ENCODE peak calls at places on chromosomes 12 and 14, in four cellular contexts. H, G, F and Q are unnamed samples. For H3K4me1, the result is how much of the 10 kb centered on the place peaks cover.

GRCh38 chr14:105272623-105273022 is 24.3 kb downstream of the BTBD6 start:
- DNase-seq in G (no peak), F (no peak), H (no peak), Q (no peak)

GRCh38 chr14:78764240-78764639 is 594.1 kb downstream of the NRXN3 start:
- DNase-seq in G (peak), H (no peak), F (no peak), Q (no peak)

GRCh38 chr12:6840428-6841138 is at the start of gene GNB3:
- DNase-seq in F (no peak), H (no peak), G (no peak), Q (no peak)

GRCh38 chr14:31950760-31951637 is 126.1 kb upstream of the ARHGAP5 start:
- DNase-seq in G (peak), H (no peak), F (no peak), Q (peak)

GRCh38 chr14:92501891-92502351 is 11.7 kb upstream of the RIN3 start:
- DNase-seq in F (no peak), H (no peak), G (no peak), Q (no peak)

GRCh38 chr12:123431951-123432886 is 4.3 kb downstream of the RILPL2 start:
- DNase-seq in H (no peak), G (peak), F (no peak), Q (peak)

GRCh38 chr12:98743362-98743953 is 98.4 kb downstream of the APAF1 start:
- DNase-seq in F (no peak), G (no peak), H (no peak), Q (peak)

GRCh38 chr12:38427442-38427841 is 110.9 kb downstream of the ALG10B start:
- DNase-seq in G (peak), F (no peak), H (no peak), Q (no peak)

GRCh38 chr14:91250912-91251311 is 6.4 kb upstream of the GPR68 start:
- DNase-seq in H (no peak), G (no peak), F (no peak), Q (no peak)

GRCh38 chr12:109944561-109944960 is 44.5 kb downstream of the TCHP start:
- DNase-seq in H (no peak), F (no peak), G (no peak), Q (peak)

GRCh38 chr12:76400136-76400535 is 51.9 kb upstream of the BBS10 start:
- DNase-seq in F (no peak), G (no peak), H (no peak), Q (no peak)

GRCh38 chr12:46049665-46050064 is 59.3 kb upstream of the SCAF11 start:
- DNase-seq in G (no peak), H (no peak), F (no peak), Q (no peak)

GRCh38 chr12:45200497-45201043 is 15.3 kb upstream of the ANO6 start:
- DNase-seq in H (no peak), F (no peak), G (peak), Q (peak)

GRCh38 chr12:126385785-126386184 is 1320.5 kb downstream of the AACS start:
- DNase-seq in H (no peak), F (no peak), G (no peak), Q (peak)

GRCh38 chr12:89731064-89731463 is 22.4 kb upstream of the ATP2B1 start:
- DNase-seq in H (no peak), F (no peak), G (peak), Q (no peak)

GRCh38 chr12:94245984-94246383 is 97.6 kb downstream of the PLXNC1 start:
- DNase-seq in H (no peak), F (no peak), G (no peak), Q (no peak)

GRCh38 chr14:56858422-56858821 is 48.1 kb upstream of the OTX2 start:
- DNase-seq in F (no peak), G (no peak), H (no peak), Q (no peak)

GRCh38 chr14:20836668-20837338 is 34.2 kb upstream of the RNASE1 start:
- DNase-seq in G (peak), H (no peak), F (no peak), Q (peak)

GRCh38 chr12:95326450-95326849 is 108.8 kb downstream of the VEZT start:
- DNase-seq in F (no peak), G (no peak), H (no peak), Q (no peak)

GRCh38 chr14:70897475-70897874 is 9.8 kb upstream of the PCNX1 start:
- DNase-seq in F (no peak), H (no peak), G (no peak), Q (no peak)

GRCh38 chr14:105092124-105092911 is 27.1 kb upstream of the GPR132 start:
- DNase-seq in H (peak), G (no peak), F (no peak), Q (peak)

GRCh38 chr12:113820310-113820709 is 145.8 kb downstream of the RBM19 start:
- DNase-seq in H (no peak), F (no peak), G (no peak), Q (no peak)

GRCh38 chr12:1882850-1883470 is 35.5 kb downstream of the CACNA2D4 start:
- DNase-seq in H (no peak), G (no peak), F (no peak), Q (no peak)

GRCh38 chr12:96190403-96191170 is 3.6 kb upstream of the ELK3 start:
- DNase-seq in F (no peak), H (no peak), G (peak), Q (peak)

GRCh38 chr12:44317651-44318126 is 481.8 kb downstream of the TMEM117 start:
- DNase-seq in G (no peak), H (no peak), F (no peak), Q (no peak)

GRCh38 chr12:106073179-106073578 is 65.6 kb downstream of the NUAK1 start:
- DNase-seq in H (no peak), F (no peak), G (no peak), Q (no peak)

GRCh38 chr14:81275305-81275950 is 54.7 kb upstream of the GTF2A1 start:
- DNase-seq in H (no peak), G (no peak), F (no peak), Q (no peak)

GRCh38 chr12:118055144-118055557 is 5.8 kb downstream of the WSB2 start:
- DNase-seq in F (peak), H (no peak), G (no peak), Q (no peak)

GRCh38 chr12:131883521-131883900 is 10.9 kb upstream of the ULK1 start:
- DNase-seq in G (no peak), F (no peak), H (no peak), Q (peak)

GRCh38 chr12:1071182-1071581 is 80.2 kb downstream of the ERC1 start:
- DNase-seq in F (no peak), G (no peak), H (no peak), Q (no peak)

GRCh38 chr12:68446896-68447806 is 115.0 kb upstream of the MDM1 start:
- DNase-seq in H (no peak), G (no peak), F (no peak), Q (peak)

GRCh38 chr14:35355981-35356839 is 48.3 kb downstream of the NFKBIA start:
- DNase-seq in G (no peak), H (no peak), F (peak), Q (peak)

GRCh38 chr14:96986701-96987474 is 189.7 kb downstream of the VRK1 start:
- DNase-seq in F (no peak), G (no peak), H (no peak), Q (no peak)

GRCh38 chr12:25785164-25785563 is 173.3 kb upstream of the RASSF8 start:
- DNase-seq in F (no peak), G (no peak), H (no peak), Q (no peak)

GRCh38 chr12:46364777-46365580 is 7.6 kb downstream of the SLC38A2 start:
- DNase-seq in G (peak), F (peak), H (peak), Q (no peak)

GRCh38 chr14:80954771-80955299 is 586 bp upstream of the TSHR start:
- DNase-seq in F (peak), G (peak), H (peak), Q (peak)

GRCh38 chr14:33026850-33027420 is 88.3 kb downstream of the NPAS3 start:
- DNase-seq in H (no peak), F (no peak), G (no peak), Q (no peak)

GRCh38 chr14:49934638-49935037 is 41.8 kb downstream of the ARF6 start:
- DNase-seq in H (no peak), F (no peak), G (no peak), Q (no peak)

GRCh38 chr12:124446364-124446763 is 121.0 kb downstream of the NCOR2 start:
- DNase-seq in G (no peak), F (no peak), H (no peak), Q (no peak)
- H3K4me1 ChIP-seq in G (under half), F (under half), H (under half), Q (under half)

GRCh38 chr12:107493646-107494045 is 192.0 kb upstream of the PWP1 start:
- DNase-seq in G (no peak), H (no peak), F (no peak), Q (no peak)
- H3K4me1 ChIP-seq in G (under half), H (under half), F (under half), Q (under half)

DNA sequence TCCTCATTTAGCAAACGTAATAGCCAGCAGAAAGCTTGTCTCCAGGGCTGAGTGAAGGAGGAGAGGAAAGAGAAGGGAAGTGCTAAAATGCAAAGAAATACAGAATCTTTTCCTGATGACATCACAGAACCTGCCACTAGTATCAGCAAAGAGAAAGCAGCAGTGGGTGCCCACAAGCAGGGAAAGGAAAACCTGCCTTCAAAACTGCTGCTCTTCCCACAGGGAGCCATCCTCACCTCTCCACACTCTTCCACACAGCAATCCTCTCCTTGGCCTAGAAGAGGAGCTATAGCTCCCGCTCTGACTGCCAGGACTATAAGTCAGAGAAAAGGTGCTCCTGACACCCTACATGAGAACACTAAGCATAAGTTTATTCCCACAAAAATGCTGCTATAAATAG is 11.3 kb downstream of the MED13L start:
- DNase-seq in G (peak), F (no peak), H (no peak), Q (peak)
- H3K4me1 ChIP-seq in G (under half), F (under half), H (half or more), Q (under half)

GRCh38 chr14:24401810-24402702 is 3.3 kb downstream of the NYNRIN start:
- DNase-seq in G (no peak), F (no peak), H (no peak), Q (no peak)

GRCh38 chr14:24406416-24406815 is 7.6 kb downstream of the NYNRIN start:
- DNase-seq in G (no peak), H (no peak), F (no peak), Q (no peak)

GRCh38 chr14:24404814-24405213 is 6.0 kb downstream of the NYNRIN start:
- DNase-seq in H (no peak), F (no peak), G (no peak), Q (no peak)

GRCh38 chr14:24399981-24400718 is 1.3 kb downstream of the NYNRIN start:
- DNase-seq in H (no peak), G (no peak), F (no peak), Q (no peak)

DNA sequence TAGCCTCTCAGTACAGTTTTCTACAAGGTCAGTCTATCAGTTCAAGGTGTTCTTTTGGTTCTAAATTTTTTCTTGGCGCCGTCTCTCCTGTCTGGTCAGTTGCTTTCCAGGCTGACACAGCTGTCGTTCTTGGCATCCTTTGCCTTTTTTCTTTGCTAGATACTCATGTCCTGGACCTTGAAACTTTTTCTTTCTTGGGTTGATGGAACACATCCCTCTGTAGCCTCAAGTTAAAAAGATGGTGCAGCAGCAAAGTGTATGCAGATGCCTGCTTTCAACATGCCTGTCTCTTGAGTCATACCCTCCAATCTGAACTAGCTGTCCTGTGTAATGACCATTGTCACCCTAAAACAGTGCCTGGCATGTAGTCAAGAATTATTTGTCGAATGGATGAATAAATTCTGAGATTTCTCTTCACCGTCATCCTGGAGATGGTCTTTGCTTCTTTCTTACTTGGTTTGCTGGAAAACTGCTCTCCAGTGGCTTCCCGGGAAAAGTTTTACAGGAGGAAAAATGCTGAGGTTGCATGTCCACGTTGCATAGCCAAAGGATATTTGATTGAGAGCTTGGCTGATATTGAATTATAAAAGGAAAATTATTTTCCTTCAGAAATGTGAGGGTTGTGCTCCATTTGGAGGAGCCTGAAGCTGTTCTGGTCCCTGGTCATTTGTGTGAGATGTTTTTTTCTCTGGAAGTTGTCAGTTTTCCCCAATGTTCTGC is 4.7 kb downstream of the NYNRIN start:
- DNase-seq in G (no peak), H (no peak), F (no peak), Q (no peak)
- H3K4me1 ChIP-seq in G (under half), H (under half), F (under half), Q (under half)

GRCh38 chr14:93973607-93974006 is 2.8 kb downstream of the ASB2 start:
- DNase-seq in G (no peak), H (no peak), F (no peak), Q (no peak)

GRCh38 chr14:93970967-93971634 is 5.3 kb downstream of the ASB2 start:
- DNase-seq in H (no peak), G (no peak), F (no peak), Q (no peak)

GRCh38 chr14:93972618-93973205 is 3.7 kb downstream of the ASB2 start:
- DNase-seq in H (no peak), F (no peak), G (no peak), Q (no peak)

GRCh38 chr14:93970589-93970966 is 5.8 kb downstream of the ASB2 start:
- DNase-seq in F (no peak), G (peak), H (no peak), Q (no peak)

GRCh38 chr14:93971635-93972027 is 4.7 kb downstream of the ASB2 start:
- DNase-seq in F (no peak), G (no peak), H (no peak), Q (no peak)
- H3K4me1 ChIP-seq in F (under half), G (under half), H (under half), Q (under half)

GRCh38 chr12:104599985-104600712 is 143.4 kb downstream of the CHST11 start:
- DNase-seq in G (no peak), H (no peak), F (no peak), Q (no peak)

GRCh38 chr12:104599272-104599984 is 142.7 kb downstream of the CHST11 start:
- DNase-seq in F (no peak), H (no peak), G (no peak), Q (no peak)

GRCh38 chr12:104596128-104596799 is 139.5 kb downstream of the CHST11 start:
- DNase-seq in G (no peak), H (no peak), F (peak), Q (peak)

GRCh38 chr12:104596876-104597833 is 140.4 kb downstream of the CHST11 start:
- DNase-seq in F (no peak), H (no peak), G (no peak), Q (peak)

GRCh38 chr12:104598342-104599271 is 141.9 kb downstream of the CHST11 start:
- DNase-seq in F (no peak), G (no peak), H (peak), Q (no peak)
- H3K4me1 ChIP-seq in F (under half), G (under half), H (under half), Q (under half)

GRCh38 chr12:12028668-12029402 is 41.9 kb upstream of the BCL2L14 start:
- DNase-seq in F (no peak), G (no peak), H (no peak), Q (no peak)

GRCh38 chr12:12024958-12025682 is 45.6 kb upstream of the BCL2L14 start:
- DNase-seq in G (no peak), H (no peak), F (no peak), Q (no peak)

GRCh38 chr12:12022306-12022931 is 48.3 kb upstream of the BCL2L14 start:
- DNase-seq in G (no peak), F (no peak), H (no peak), Q (no peak)

GRCh38 chr12:12029653-12030052 is 41.1 kb upstream of the BCL2L14 start:
- DNase-seq in H (no peak), G (no peak), F (no peak), Q (no peak)

GRCh38 chr12:12025799-12026386 is 44.8 kb upstream of the BCL2L14 start:
- DNase-seq in H (no peak), G (no peak), F (no peak), Q (no peak)
- H3K4me1 ChIP-seq in H (under half), G (under half), F (under half), Q (under half)

DNA sequence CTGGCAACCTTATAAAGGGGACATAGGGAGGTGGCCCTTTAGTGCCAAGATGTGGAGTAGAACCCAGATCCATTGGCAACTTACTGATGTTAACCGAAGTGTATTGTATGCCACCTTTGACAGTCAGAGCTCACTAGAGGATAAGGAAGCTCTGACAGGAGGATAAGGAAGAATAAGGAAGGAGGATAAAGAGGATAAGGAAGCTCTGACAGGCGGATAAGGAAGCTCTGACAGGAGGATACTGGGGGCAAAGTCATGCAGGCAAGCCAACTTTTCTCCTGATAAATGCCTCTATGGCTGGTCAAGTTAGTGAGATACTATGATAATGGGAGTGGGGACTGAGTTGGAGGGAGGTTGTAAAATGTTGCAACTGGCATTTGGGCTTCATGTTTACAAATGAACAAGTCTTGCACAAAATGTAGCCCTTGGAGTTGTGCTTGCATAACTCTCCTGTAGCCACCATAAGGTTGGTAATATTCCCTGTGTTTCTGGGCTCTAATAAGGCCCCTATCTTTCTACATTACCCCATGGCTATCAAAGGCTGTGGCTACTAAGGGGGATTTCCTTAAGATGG is 17.7 kb upstream of the DHRS2 start:
- DNase-seq in G (no peak), F (no peak), H (no peak), Q (no peak)
- H3K4me1 ChIP-seq in G (under half), F (under half), H (under half), Q (under half)

DNA sequence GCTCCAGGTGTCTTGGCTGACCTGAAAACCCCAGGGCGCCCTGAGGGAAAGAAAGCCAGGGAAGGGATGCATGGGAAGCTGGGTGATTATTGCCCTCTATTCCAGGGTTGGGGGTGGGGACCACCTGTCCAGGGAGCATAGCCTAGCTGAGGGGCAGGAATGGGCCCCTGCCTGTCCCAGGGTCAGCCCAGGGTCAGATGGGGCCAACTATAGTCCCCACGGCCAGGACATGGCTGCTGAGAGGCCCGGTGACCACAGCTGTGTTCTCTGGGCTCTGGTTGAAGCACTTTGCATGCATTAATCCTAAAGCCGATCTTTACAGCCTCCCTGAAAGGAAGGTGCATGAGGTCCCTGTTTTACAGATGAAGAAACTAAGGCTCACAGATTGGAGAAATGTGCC is 30.1 kb upstream of the ZFP36L1 start:
- DNase-seq in G (no peak), H (no peak), F (no peak), Q (no peak)
- H3K4me1 ChIP-seq in G (under half), H (under half), F (under half), Q (under half)

GRCh38 chr14:68141531-68142088 is 322.0 kb downstream of the RAD51B start:
- DNase-seq in H (no peak), G (peak), F (no peak), Q (no peak)
- H3K4me1 ChIP-seq in H (half or more), G (half or more), F (under half), Q (under half)